ENCODE peak calls at places on chromosomes 6 and 20, in five cellular contexts. O is stimulated activated CD4-positive, alpha-beta T cell treated with anti-CD3 and anti-CD28 coated beads, TNF-alpha, amount 100 ng/mL, for 1 hour; W is RWPE1; S is HEK293T; M is CD4-positive, alpha-beta T cell. D is an unnamed sample.

GRCh38 chr6:7143161-7143974 is 35.6 kb downstream of the RREB1 start:
- DNase-seq in O (no peak), W (no peak), S (no peak), M (no peak), D (no peak)

GRCh38 chr20:588932-589672 is 21.0 kb downstream of the TCF15 start:
- DNase-seq in O (no peak), W (no peak), S (no peak), M (no peak), D (no peak)

GRCh38 chr20:32743237-32744112 is at the start of gene COMMD7:
- DNase-seq in O (no peak), W (no peak), S (peak; percentile 43), M (peak; percentile 58), D (peak; percentile 20)

GRCh38 chr20:21490105-21490504 is 23.8 kb downstream of the NKX2-2 start:
- DNase-seq in O (no peak), W (no peak), S (no peak), M (no peak), D (no peak)

GRCh38 chr6:146770965-146771735 is 172.4 kb downstream of the ADGB start:
- DNase-seq in O (peak; percentile 1), W (no peak), S (no peak), M (peak; percentile 14), D (peak; percentile 3)

GRCh38 chr20:25695532-25696383 is 895 bp downstream of the ZNF337 start:
- DNase-seq in O (no peak), W (peak; percentile 16), S (no peak), M (no peak), D (no peak)

GRCh38 chr6:162177733-162178132 is 549.8 kb downstream of the PRKN start:
- DNase-seq in O (no peak), W (no peak), S (peak; percentile 14), M (no peak), D (no peak)

GRCh38 chr6:10180138-10181074 is 234.5 kb downstream of the TFAP2A start:
- DNase-seq in O (no peak), W (no peak), S (no peak), M (no peak), D (no peak)

GRCh38 chr6:71482742-71483141 is 194.1 kb downstream of the OGFRL1 start:
- DNase-seq in O (no peak), W (no peak), S (no peak), M (no peak), D (no peak)

GRCh38 chr6:129276986-129277385 is 394.0 kb downstream of the LAMA2 start:
- DNase-seq in O (no peak), W (no peak), S (no peak), M (no peak), D (no peak)

GRCh38 chr20:36988494-36988966 is 37.0 kb upstream of the SAMHD1 start:
- DNase-seq in O (no peak), W (no peak), S (no peak), M (peak; percentile 26), D (no peak)

GRCh38 chr6:81486234-81486633 is 266.2 kb downstream of the TENT5A start:
- DNase-seq in O (no peak), W (no peak), S (no peak), M (no peak), D (no peak)

GRCh38 chr6:33313105-33313708 is 671 bp downstream of the TAPBP start:
- DNase-seq in O (no peak), W (no peak), S (no peak), M (no peak), D (peak; percentile 29)

GRCh38 chr20:3071610-3072529 is at the start of gene OXT:
- DNase-seq in O (peak; percentile 57), W (no peak), S (no peak), M (peak; percentile 75), D (peak; percentile 52)

GRCh38 chr6:28587746-28588075 is 62.0 kb downstream of the GPX5 start:
- DNase-seq in O (no peak), W (no peak), S (no peak), M (no peak), D (no peak)

GRCh38 chr6:168851460-168852103 is 402.1 kb downstream of the THBS2 start:
- DNase-seq in O (no peak), W (no peak), S (no peak), M (no peak), D (no peak)

GRCh38 chr20:32062776-32063170 is 10.7 kb downstream of the HCK start:
- DNase-seq in O (no peak), W (no peak), S (no peak), M (no peak), D (no peak)

GRCh38 chr6:7561153-7561964 is 19.9 kb downstream of the DSP start:
- DNase-seq in O (no peak), W (peak; percentile 35), S (no peak), M (no peak), D (no peak)

GRCh38 chr20:6704132-6704861 is 63.2 kb upstream of the BMP2 start:
- DNase-seq in O (no peak), W (no peak), S (no peak), M (no peak), D (no peak)

GRCh38 chr20:62819494-62820174 is 2.8 kb downstream of the COL9A3 start:
- DNase-seq in O (no peak), W (peak; percentile 55), S (no peak), M (no peak), D (no peak)

GRCh38 chr20:44203161-44203560 is 7.4 kb downstream of the OSER1 start:
- DNase-seq in O (no peak), W (no peak), S (no peak), M (no peak), D (no peak)

GRCh38 chr6:148973809-148974208 is 227.0 kb downstream of the UST start:
- DNase-seq in O (no peak), W (no peak), S (peak; percentile 39), M (no peak), D (no peak)

GRCh38 chr6:170271771-170272314 is 19.0 kb downstream of the DLL1 start:
- DNase-seq in O (peak; percentile 37), W (no peak), S (no peak), M (peak; percentile 70), D (peak; percentile 62)

D was measured in effector CD8-positive, alpha-beta T cell.